ENCODE peak calls at places on chromosomes 3 and 15, in nine cellular contexts. One of them, this sample, is unnamed.

GRCh38 chr3:29540544-29540943 is 259.7 kb downstream of the RBMS3 start:
- DNase-seq in islet precursor cell: no peak
- DNase-seq in A172: no peak
- DNase-seq in anterior cingulate cortex: no peak
- DNase-seq in glutamatergic neuron: no peak
- DNase-seq in body of pancreas: no peak
- DNase-seq in bronchial epithelial cell: no peak
- DNase-seq in amniotic stem cell: no peak
- DNase-seq in activated T-cell treated with anti-CD3 and anti-CD28 coated beads for 24 hours: no peak
- DNase-seq in this sample: no peak

GRCh38 chr15:65335278-65336055 is 31.0 kb downstream of the RNU5B-1 start:
- DNase-seq in amniotic stem cell: no peak
- DNase-seq in body of pancreas: no peak
- DNase-seq in glutamatergic neuron: peak
- DNase-seq in bronchial epithelial cell: no peak
- DNase-seq in A172: no peak
- DNase-seq in islet precursor cell: no peak
- DNase-seq in activated T-cell treated with anti-CD3 and anti-CD28 coated beads for 24 hours: no peak
- DNase-seq in anterior cingulate cortex: no peak
- DNase-seq in this sample: no peak

GRCh38 chr15:51161491-51162260 is 67.0 kb upstream of the TNFAIP8L3 start:
- DNase-seq in anterior cingulate cortex: no peak
- DNase-seq in islet precursor cell: no peak
- DNase-seq in body of pancreas: no peak
- DNase-seq in activated T-cell treated with anti-CD3 and anti-CD28 coated beads for 24 hours: no peak
- DNase-seq in bronchial epithelial cell: no peak
- DNase-seq in amniotic stem cell: no peak
- DNase-seq in A172: no peak
- DNase-seq in glutamatergic neuron: no peak
- DNase-seq in this sample: no peak

GRCh38 chr3:111864821-111865656 is 6.0 kb downstream of the PHLDB2 start:
- DNase-seq in A172: peak
- DNase-seq in bronchial epithelial cell: peak
- DNase-seq in glutamatergic neuron: no peak
- DNase-seq in islet precursor cell: no peak
- DNase-seq in activated T-cell treated with anti-CD3 and anti-CD28 coated beads for 24 hours: no peak
- DNase-seq in body of pancreas: no peak
- DNase-seq in anterior cingulate cortex: no peak
- DNase-seq in amniotic stem cell: peak
- DNase-seq in this sample: no peak

GRCh38 chr15:65399001-65399706 is 21.4 kb upstream of the IGDCC3 start:
- DNase-seq in anterior cingulate cortex: no peak
- DNase-seq in glutamatergic neuron: no peak
- DNase-seq in islet precursor cell: no peak
- DNase-seq in body of pancreas: no peak
- DNase-seq in A172: no peak
- DNase-seq in bronchial epithelial cell: no peak
- DNase-seq in activated T-cell treated with anti-CD3 and anti-CD28 coated beads for 24 hours: no peak
- DNase-seq in amniotic stem cell: no peak
- DNase-seq in this sample: no peak

GRCh38 chr3:152961323-152961722 is 126.4 kb downstream of the P2RY1 start:
- DNase-seq in activated T-cell treated with anti-CD3 and anti-CD28 coated beads for 24 hours: no peak
- DNase-seq in glutamatergic neuron: no peak
- DNase-seq in islet precursor cell: no peak
- DNase-seq in amniotic stem cell: no peak
- DNase-seq in anterior cingulate cortex: no peak
- DNase-seq in A172: no peak
- DNase-seq in bronchial epithelial cell: peak
- DNase-seq in body of pancreas: peak
- DNase-seq in this sample: no peak

GRCh38 chr3:189898559-189899153 is 222.0 kb downstream of the P3H2 start:
- DNase-seq in bronchial epithelial cell: peak
- DNase-seq in A172: no peak
- DNase-seq in activated T-cell treated with anti-CD3 and anti-CD28 coated beads for 24 hours: no peak
- DNase-seq in islet precursor cell: no peak
- DNase-seq in body of pancreas: no peak
- DNase-seq in anterior cingulate cortex: no peak
- DNase-seq in amniotic stem cell: no peak
- DNase-seq in glutamatergic neuron: no peak
- DNase-seq in this sample: no peak

GRCh38 chr3:141920701-141921100 is 44.3 kb downstream of the ATP1B3 start:
- DNase-seq in anterior cingulate cortex: no peak
- DNase-seq in A172: no peak
- DNase-seq in body of pancreas: no peak
- DNase-seq in amniotic stem cell: no peak
- DNase-seq in islet precursor cell: no peak
- DNase-seq in glutamatergic neuron: peak
- DNase-seq in bronchial epithelial cell: no peak
- DNase-seq in activated T-cell treated with anti-CD3 and anti-CD28 coated beads for 24 hours: no peak
- DNase-seq in this sample: no peak

GRCh38 chr15:99122831-99123705 is 18.2 kb downstream of the SYNM start:
- DNase-seq in body of pancreas: no peak
- DNase-seq in bronchial epithelial cell: no peak
- DNase-seq in A172: peak
- DNase-seq in amniotic stem cell: no peak
- DNase-seq in glutamatergic neuron: no peak
- DNase-seq in islet precursor cell: no peak
- DNase-seq in activated T-cell treated with anti-CD3 and anti-CD28 coated beads for 24 hours: no peak
- DNase-seq in anterior cingulate cortex: no peak
- DNase-seq in this sample: no peak

GRCh38 chr3:38805765-38806386 is 10.1 kb downstream of the SCN10A start:
- DNase-seq in glutamatergic neuron: no peak
- DNase-seq in activated T-cell treated with anti-CD3 and anti-CD28 coated beads for 24 hours: no peak
- DNase-seq in bronchial epithelial cell: peak
- DNase-seq in A172: peak
- DNase-seq in amniotic stem cell: peak
- DNase-seq in body of pancreas: peak
- DNase-seq in islet precursor cell: peak
- DNase-seq in anterior cingulate cortex: no peak
- DNase-seq in this sample: peak